ENCODE peak calls at places on chromosomes 12 and 14, in six cellular contexts. H is endodermal cell, C is heart right ventricle, I is sigmoid colon, M is cardiac muscle cell, O is gastrocnemius medialis. W is an unnamed sample.

GRCh38 chr12:27119797-27120196 is 37.4 kb upstream of the C12orf71 start:
- DNase-seq in H (peak; percentile 71), C (no peak), I (no peak), M (no peak), O (no peak), W (no peak)

GRCh38 chr14:100399052-100399849 is 76.1 kb downstream of the SLC25A47 start:
- DNase-seq in H (no peak), C (no peak), I (no peak), M (no peak), O (no peak), W (no peak)

GRCh38 chr12:127280393-127281275 is 986.3 kb upstream of the TMEM132C start:
- DNase-seq in H (peak; percentile 98), C (peak; percentile 47), I (no peak), M (peak; percentile 81), O (no peak), W (no peak)

GRCh38 chr14:37116933-37117844 is 55.2 kb downstream of the SLC25A21 start:
- DNase-seq in H (no peak), C (no peak), I (no peak), M (no peak), O (no peak), W (no peak)

GRCh38 chr12:66036317-66036716 is 94.2 kb downstream of the LLPH start:
- DNase-seq in H (no peak), C (peak; percentile 24), I (no peak), M (peak; percentile 77), O (peak; percentile 4), W (peak; percentile 74)

GRCh38 chr12:75960086-75960910 is 71.3 kb downstream of the PHLDA1 start:
- DNase-seq in H (peak; percentile 97), C (no peak), I (no peak), M (no peak), O (no peak), W (no peak)

GRCh38 chr12:118259079-118259478 is 113.6 kb downstream of the TAOK3 start:
- DNase-seq in H (no peak), C (no peak), I (no peak), M (no peak), O (no peak), W (no peak)

GRCh38 chr12:105457026-105457425 is 126.5 kb downstream of the C12orf75 start:
- DNase-seq in H (no peak), C (no peak), I (no peak), M (peak; percentile 28), O (no peak), W (no peak)

GRCh38 chr14:69044965-69045555 is 66.0 kb upstream of the ACTN1 start:
- DNase-seq in H (no peak), C (peak; percentile 35), I (no peak), M (no peak), O (no peak), W (peak; percentile 80)

GRCh38 chr12:54159140-54159539 is 29.6 kb downstream of the SMUG1 start:
- DNase-seq in H (peak; percentile 98), C (no peak), I (no peak), M (peak; percentile 51), O (no peak), W (no peak)

GRCh38 chr12:153080-153746 is 60.7 kb downstream of the SLC6A12 start:
- DNase-seq in H (peak; percentile 98), C (peak; percentile 55), I (no peak), M (peak; percentile 82), O (no peak), W (no peak)

GRCh38 chr14:101116486-101117130 is 213.1 kb upstream of the RTL1 start:
- DNase-seq in H (peak; percentile 53), C (no peak), I (peak; percentile 35), M (no peak), O (no peak), W (no peak)

GRCh38 chr14:85257287-85257686 is 272.7 kb upstream of the FLRT2 start:
- DNase-seq in H (no peak), C (no peak), I (no peak), M (no peak), O (no peak), W (no peak)

GRCh38 chr12:12747281-12747680 is 30.1 kb downstream of the CDKN1B start:
- DNase-seq in H (no peak), C (no peak), I (no peak), M (peak; percentile 26), O (no peak), W (no peak)

GRCh38 chr14:94127330-94127729 is 2.1 kb downstream of the IFI27L2 start:
- DNase-seq in H (peak; percentile 30), C (no peak), I (no peak), M (no peak), O (no peak), W (no peak)

GRCh38 chr12:124402281-124403066 is 107.6 kb downstream of the RFLNA start:
- DNase-seq in H (peak; percentile 86), C (no peak), I (no peak), M (no peak), O (no peak), W (no peak)

GRCh38 chr12:88860846-88861245 is 280.6 kb upstream of the KITLG start:
- DNase-seq in H (no peak), C (no peak), I (no peak), M (no peak), O (no peak), W (no peak)

GRCh38 chr12:88854260-88854659 is 274.0 kb upstream of the KITLG start:
- DNase-seq in H (no peak), C (no peak), I (no peak), M (no peak), O (no peak), W (no peak)

GRCh38 chr12:88855301-88855700 is 275.0 kb upstream of the KITLG start:
- DNase-seq in H (no peak), C (no peak), I (no peak), M (no peak), O (no peak), W (no peak)

GRCh38 chr12:88856201-88856600 is 275.9 kb upstream of the KITLG start:
- DNase-seq in H (no peak), C (no peak), I (no peak), M (no peak), O (no peak), W (no peak)
- H3K4me3 ChIP-seq in H (no peak overlapping the region), C (no peak overlapping the region), I (no peak overlapping the region), M (no peak overlapping the region), O (no peak overlapping the region), W (no peak overlapping the region)

GRCh38 chr12:67649165-67650126 is 901 bp downstream of the DYRK2 start:
- DNase-seq in H (peak; percentile 70), C (peak; percentile 57), I (peak; percentile 74), M (peak; percentile 44), O (peak; percentile 26), W (peak; percentile 77)

GRCh38 chr12:67647251-67647546 is 1.3 kb upstream of the DYRK2 start:
- DNase-seq in H (no peak), C (no peak), I (no peak), M (no peak), O (no peak), W (no peak)

GRCh38 chr12:67647547-67648305 is 819 bp upstream of the DYRK2 start:
- DNase-seq in H (peak; percentile 94), C (peak; percentile 78), I (peak; percentile 93), M (peak; percentile 93), O (peak; percentile 90), W (no peak)

GRCh38 chr12:67650127-67650495 is 1.6 kb downstream of the DYRK2 start:
- DNase-seq in H (no peak), C (peak; percentile 51), I (no peak), M (peak; percentile 60), O (peak; percentile 15), W (no peak)

GRCh38 chr12:67648306-67649164 is at the start of gene DYRK2:
- DNase-seq in H (peak; percentile 92), C (peak; percentile 85), I (peak; percentile 90), M (peak; percentile 92), O (peak; percentile 56), W (peak; percentile 85)
- TF ChIP-seq CTCF in H (peak; percentile 51), C (peak; percentile 30), I (no peak), M (no peak), O (peak; percentile 14), W (no peak)

DNA sequence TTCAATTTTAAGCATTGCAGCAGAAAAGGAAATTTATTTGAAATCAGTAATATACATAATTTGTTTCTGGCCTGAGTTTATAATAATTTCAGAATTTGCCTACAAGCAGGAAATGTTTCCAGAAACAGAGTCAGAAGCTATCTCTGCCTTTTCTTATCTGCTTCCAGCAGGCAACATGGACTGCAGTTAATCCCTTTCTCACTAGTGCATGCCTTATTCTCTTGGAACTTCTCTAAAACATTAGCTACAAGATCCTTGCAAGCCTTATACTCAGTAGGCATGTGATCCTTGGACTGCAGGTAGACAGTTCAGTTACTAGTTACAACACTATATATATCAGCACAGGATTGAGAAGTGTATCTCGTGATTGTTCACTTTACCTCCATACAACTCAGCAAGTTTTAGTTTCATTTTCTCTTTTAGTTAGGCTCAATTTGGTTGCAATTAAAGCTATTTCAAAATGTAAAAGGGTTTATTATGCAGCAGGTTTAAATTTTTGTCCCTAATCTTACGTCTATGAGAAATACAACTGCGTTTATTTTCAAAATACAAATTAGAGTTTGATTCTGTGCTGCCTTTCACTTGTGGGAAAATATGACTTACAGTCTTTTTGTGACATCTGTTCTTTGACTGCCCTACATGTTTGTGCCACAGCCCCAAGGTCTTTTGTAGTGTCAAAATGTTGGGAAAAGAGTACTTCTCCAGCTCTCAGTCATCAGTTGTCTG is 709.1 kb upstream of the FOXG1 start:
- DNase-seq in H (no peak), C (no peak), I (no peak), M (no peak), O (no peak), W (no peak)
- H3K27ac ChIP-seq in H (no peak overlapping the region), C (no peak overlapping the region), I (no peak overlapping the region), M (no peak overlapping the region), O (no peak overlapping the region), W (no peak overlapping the region)

GRCh38 chr12:46402451-46402850 is 29.9 kb upstream of the SLC38A2 start:
- DNase-seq in H (no peak), C (no peak), I (peak; percentile 76), M (no peak), O (no peak), W (no peak)

GRCh38 chr12:46404225-46404631 is 31.7 kb upstream of the SLC38A2 start:
- DNase-seq in H (no peak), C (no peak), I (no peak), M (no peak), O (no peak), W (no peak)

GRCh38 chr12:46403732-46404097 is 31.1 kb upstream of the SLC38A2 start:
- DNase-seq in H (no peak), C (no peak), I (no peak), M (no peak), O (no peak), W (no peak)

GRCh38 chr12:46401703-46402102 is 29.1 kb upstream of the SLC38A2 start:
- DNase-seq in H (peak; percentile 75), C (peak; percentile 31), I (no peak), M (peak; percentile 17), O (no peak), W (no peak)

GRCh38 chr12:46402861-46403731 is 30.5 kb upstream of the SLC38A2 start:
- DNase-seq in H (no peak), C (no peak), I (no peak), M (no peak), O (no peak), W (no peak)
- H3K4me3 ChIP-seq in H (no peak overlapping the region), C (no peak overlapping the region), I (no peak overlapping the region), M (no peak overlapping the region), O (no peak overlapping the region), W (no peak overlapping the region)

GRCh38 chr14:90726656-90727055 is 89.6 kb downstream of the TTC7B start:
- DNase-seq in H (peak; percentile 75), C (no peak), I (peak; percentile 93), M (peak; percentile 6), O (peak; percentile 78), W (no peak)
- TF ChIP-seq CTCF in H (peak; percentile 47), C (peak; percentile 20), I (no peak), M (peak; percentile 12), O (peak; percentile 36), W (no peak)

W was measured in coronary artery.